ENCODE peak calls at places on chromosomes 7 and 10, in eight cellular contexts. T is AG10803, J is astrocyte, N is endothelial cell, U is DND-41, S is H9, K is MCF 10A, L is brain microvascular endothelial cell. I is an unnamed sample.

GRCh38 chr7:91436655-91437054 is 172.4 kb downstream of the FZD1 start:
- DNase-seq in T (no peak), J (no peak), N (no peak), U (no peak), S (no peak), K (peak; percentile 8), L (no peak), I (no peak)

GRCh38 chr10:974038-974784 is 14.0 kb upstream of the GTPBP4 start:
- DNase-seq in T (no peak), J (peak; percentile 42), N (no peak), U (no peak), S (no peak), K (no peak), L (peak; percentile 73), I (no peak)

GRCh38 chr7:8511810-8512209 is 78.4 kb downstream of the NXPH1 start:
- DNase-seq in T (no peak), J (no peak), N (no peak), U (no peak), S (no peak), K (no peak), L (no peak), I (no peak)

GRCh38 chr7:77833136-77833535 is 34.6 kb downstream of the PHTF2 start:
- DNase-seq in T (peak; percentile 47), J (no peak), N (no peak), U (no peak), S (no peak), K (no peak), L (no peak), I (no peak)

GRCh38 chr10:132257271-132257670 is 50.5 kb downstream of the STK32C start:
- DNase-seq in T (peak; percentile 16), J (peak; percentile 40), N (no peak), U (no peak), S (no peak), K (peak; percentile 68), L (peak; percentile 25), I (no peak)

GRCh38 chr7:98194186-98194585 is 17.1 kb upstream of the BHLHA15 start:
- DNase-seq in T (no peak), J (no peak), N (no peak), U (no peak), S (no peak), K (no peak), L (no peak), I (no peak)

GRCh38 chr7:47852330-47853245 is 95.7 kb downstream of the PKD1L1 start:
- DNase-seq in T (no peak), J (no peak), N (peak; percentile 14), U (no peak), S (peak; percentile 66), K (peak; percentile 18), L (no peak), I (no peak)

GRCh38 chr10:72550239-72550638 is 75.6 kb downstream of the MICU1 start:
- DNase-seq in T (no peak), J (no peak), N (no peak), U (no peak), S (no peak), K (no peak), L (no peak), I (no peak)

GRCh38 chr10:129971381-129972144 is 7.5 kb upstream of the EBF3 start:
- DNase-seq in T (peak; percentile 51), J (no peak), N (peak; percentile 78), U (no peak), S (peak; percentile 64), K (no peak), L (no peak), I (peak; percentile 80)

GRCh38 chr7:17448479-17449423 is 150.3 kb downstream of the AHR start:
- DNase-seq in T (no peak), J (no peak), N (no peak), U (no peak), S (no peak), K (no peak), L (no peak), I (no peak)

GRCh38 chr10:12419279-12419847 is 70.0 kb downstream of the CAMK1D start:
- DNase-seq in T (peak; percentile 95), J (peak; percentile 100), N (no peak), U (peak; percentile 18), S (no peak), K (peak; percentile 91), L (peak; percentile 98), I (no peak)

GRCh38 chr10:43227911-43228782 is 38.7 kb downstream of the RASGEF1A start:
- DNase-seq in T (no peak), J (no peak), N (peak; percentile 2), U (no peak), S (peak; percentile 30), K (no peak), L (no peak), I (peak; percentile 65)

GRCh38 chr10:20606985-20607384 is 290.1 kb downstream of the NEBL start:
- DNase-seq in T (no peak), J (no peak), N (no peak), U (no peak), S (no peak), K (no peak), L (no peak), I (no peak)

GRCh38 chr10:36281871-36282331 is 639.8 kb upstream of the FZD8 start:
- DNase-seq in T (peak; percentile 54), J (peak; percentile 2), N (no peak), U (no peak), S (no peak), K (no peak), L (peak; percentile 3), I (no peak)

DNA sequence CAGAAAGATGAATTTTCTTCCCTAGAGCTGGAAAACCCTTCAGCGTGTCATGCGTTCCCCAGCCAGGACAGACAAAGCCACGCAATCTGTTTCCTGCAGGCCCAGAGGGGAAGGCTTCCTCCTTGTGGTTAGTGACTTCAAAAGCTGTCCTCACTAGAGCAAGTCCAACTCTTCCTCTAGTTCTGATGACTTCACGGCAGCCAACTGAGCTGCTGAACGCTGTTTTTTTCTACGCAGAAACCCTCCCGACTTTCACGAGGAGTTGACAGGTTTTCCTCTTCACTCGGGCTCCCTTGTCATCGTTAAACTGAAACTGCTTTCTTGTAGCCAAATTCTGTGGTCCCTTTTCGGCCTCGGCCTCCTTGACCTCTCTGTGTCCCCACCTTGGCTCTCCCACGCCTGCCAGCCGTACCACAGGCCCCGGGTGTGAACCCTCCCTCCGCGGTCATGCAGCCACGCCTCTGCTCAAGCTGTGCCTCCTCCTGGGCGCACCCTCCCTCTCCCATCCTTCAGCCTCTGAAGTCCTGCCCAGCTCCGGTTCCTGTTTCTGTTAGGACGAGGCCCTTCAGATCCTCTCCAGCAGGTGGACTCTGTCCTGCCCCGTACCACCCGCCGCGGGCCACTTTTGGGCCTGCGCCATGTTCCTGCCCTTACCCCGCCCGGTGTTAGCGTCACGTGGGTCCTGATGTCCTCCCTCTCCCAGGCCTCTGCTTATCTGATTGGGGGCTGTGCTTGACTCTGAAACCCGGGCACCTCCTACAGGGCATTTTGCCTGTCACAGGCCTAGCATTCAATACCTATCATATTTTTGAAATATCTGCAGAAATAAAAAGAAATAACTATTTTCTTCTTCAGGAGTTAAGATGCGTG is 39.3 kb downstream of the CUX1 start:
- DNase-seq in T (peak; percentile 83), J (peak; percentile 40), N (peak; percentile 59), U (peak; percentile 81), S (peak; percentile 73), K (peak; percentile 95), L (peak; percentile 58), I (no peak)
- TF ChIP-seq CTCF in T (peak; percentile 41), J (no peak), N (peak; percentile 30), U (peak; percentile 54), S (peak; percentile 38), K (peak; percentile 53), L (peak; percentile 45), I (peak; percentile 7)

DNA sequence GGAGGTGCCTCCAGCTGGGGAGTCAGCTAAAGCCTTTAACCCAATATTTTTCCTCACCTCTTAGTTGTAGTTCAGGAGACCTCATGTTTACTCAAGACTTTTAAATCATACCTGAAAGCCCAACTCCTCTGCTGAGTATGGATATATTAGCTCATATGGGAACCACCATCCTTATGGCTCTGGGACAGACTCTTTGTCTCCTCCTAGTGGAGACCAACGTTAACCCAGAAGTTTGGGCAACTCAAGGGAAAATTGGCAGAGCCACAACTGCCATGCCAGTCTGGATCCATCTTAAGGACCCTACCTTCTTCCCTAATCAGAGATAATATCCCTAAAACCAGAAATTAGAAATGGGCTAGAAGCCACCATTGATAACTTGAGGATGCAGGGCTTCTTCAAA is 80.8 kb downstream of the TMEM106B start:
- DNase-seq in T (no peak), J (no peak), N (no peak), U (no peak), S (no peak), K (peak; percentile 14), L (no peak), I (no peak)
- TF ChIP-seq CTCF in T (peak; percentile 15), J (peak; percentile 15), N (no peak), U (peak; percentile 46), S (peak; percentile 47), K (no peak), L (peak; percentile 44), I (peak; percentile 33)

DNA sequence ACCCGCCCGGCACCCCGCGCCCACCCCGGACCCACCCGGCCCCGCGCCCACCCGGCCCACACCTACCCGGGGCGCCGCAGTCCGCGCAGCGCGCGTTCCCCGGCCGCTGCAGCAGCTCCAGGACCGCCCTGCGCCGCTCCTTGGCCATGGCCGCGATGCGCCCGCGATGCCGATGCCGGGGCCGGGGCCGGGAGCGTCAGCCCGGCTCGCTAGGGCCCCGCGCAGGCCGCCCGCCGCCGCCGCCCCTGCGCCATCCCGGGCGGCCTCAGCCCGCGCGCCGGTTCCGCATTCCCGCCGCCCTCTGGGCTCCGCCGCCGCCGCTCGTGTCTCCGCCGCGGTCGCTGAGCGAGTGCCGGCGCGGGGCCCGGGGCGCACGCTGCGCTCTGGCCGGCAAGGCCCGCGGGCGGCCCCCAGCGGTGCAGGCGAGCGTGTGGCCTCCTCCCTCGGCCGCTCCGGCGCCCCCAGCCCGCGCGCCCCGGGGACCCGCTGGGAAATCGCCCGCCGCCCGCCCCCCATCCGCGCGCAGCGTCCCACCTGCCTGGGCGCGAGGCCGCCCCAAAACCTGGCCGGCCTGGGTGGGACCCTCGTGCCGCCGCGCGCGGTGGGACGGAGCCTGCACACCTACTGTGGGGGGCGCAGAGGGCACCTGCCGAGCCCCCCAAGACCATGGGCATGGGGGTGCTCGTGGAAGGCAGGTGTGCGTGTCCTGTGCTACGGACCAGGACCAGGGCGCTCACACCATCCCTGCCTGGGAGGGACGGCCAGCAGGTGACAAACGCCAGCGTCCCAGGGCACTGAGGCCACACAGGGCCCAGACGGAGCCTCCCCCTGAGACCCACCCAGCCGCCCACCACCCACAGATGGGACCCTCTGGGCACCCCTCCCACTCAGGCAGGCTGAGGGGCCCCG is at the start of gene ADAP1:
- DNase-seq in T (peak; percentile 43), J (peak; percentile 30), N (peak; percentile 68), U (no peak), S (peak; percentile 42), K (peak; percentile 49), L (no peak), I (no peak)
- TF ChIP-seq CTCF in T (no peak), J (no peak), N (no peak), U (no peak), S (no peak), K (no peak), L (peak; percentile 22), I (peak; percentile 33)

DNA sequence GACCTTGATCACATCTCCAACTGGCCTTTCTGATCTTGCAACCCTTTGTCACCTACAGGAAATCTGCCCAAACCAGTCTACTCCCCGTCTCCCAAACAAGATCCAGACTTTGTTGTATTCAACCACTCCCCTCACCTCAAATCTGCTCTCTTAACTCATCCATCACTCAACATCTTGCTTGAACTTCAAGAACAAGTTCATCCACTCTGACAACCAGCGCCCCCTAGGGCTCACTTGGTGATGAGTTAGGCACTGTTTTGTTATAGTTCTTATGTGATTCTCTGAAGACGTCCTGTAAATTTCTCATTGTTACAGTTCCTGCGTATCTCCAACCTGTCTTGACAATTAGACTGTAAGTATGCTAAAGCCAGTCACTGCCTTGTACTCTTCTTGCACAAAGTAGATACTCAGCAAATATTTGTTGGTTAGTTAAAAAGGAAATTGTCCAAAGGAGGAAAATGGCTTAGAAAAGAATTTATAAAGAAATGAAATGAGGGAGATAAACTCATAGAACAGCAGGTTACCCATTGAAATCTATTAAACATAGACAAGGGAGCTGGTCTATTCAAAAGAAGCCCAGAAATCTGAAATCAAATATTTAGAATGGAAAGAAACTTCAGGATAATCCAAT is 5.3 kb downstream of the FRMD4A start:
- DNase-seq in T (no peak), J (peak; percentile 3), N (peak; percentile 75), U (peak; percentile 43), S (peak; percentile 75), K (peak; percentile 68), L (peak; percentile 35), I (no peak)
- TF ChIP-seq CTCF in T (peak; percentile 29), J (peak; percentile 26), N (peak; percentile 74), U (peak; percentile 63), S (peak; percentile 89), K (peak; percentile 29), L (peak; percentile 79), I (peak; percentile 72)